ENCODE peak calls at places on chromosomes 12 and 14, in four cellular contexts. One of them, this sample, is unnamed.

GRCh38 chr12:65695077-65695865 is 129.0 kb upstream of the HMGA2 start:
- DNase-seq in tibial nerve: no peak
- DNase-seq in tibial artery: peak
- DNase-seq in WTC11: no peak
- DNase-seq in this sample: no peak

GRCh38 chr14:93135399-93135798 is 19.7 kb upstream of the ITPK1 start:
- DNase-seq in tibial artery: no peak
- DNase-seq in tibial nerve: no peak
- DNase-seq in WTC11: no peak
- DNase-seq in this sample: no peak

GRCh38 chr12:104957388-104958008 is 592 bp downstream of the SLC41A2 start:
- DNase-seq in tibial nerve: no peak
- DNase-seq in WTC11: no peak
- DNase-seq in tibial artery: peak
- DNase-seq in this sample: no peak

GRCh38 chr12:9776795-9777194 is 16.1 kb upstream of the CD69 start:
- DNase-seq in tibial nerve: no peak
- DNase-seq in WTC11: no peak
- DNase-seq in tibial artery: no peak
- DNase-seq in this sample: no peak

GRCh38 chr12:85820117-85820516 is 16.1 kb downstream of the RASSF9 start:
- DNase-seq in tibial nerve: no peak
- DNase-seq in WTC11: no peak
- DNase-seq in tibial artery: no peak
- DNase-seq in this sample: no peak

GRCh38 chr12:108612788-108613282 is 15.0 kb upstream of the TMEM119 start:
- DNase-seq in tibial artery: no peak
- DNase-seq in WTC11: peak
- DNase-seq in tibial nerve: no peak
- DNase-seq in this sample: no peak

GRCh38 chr14:64765740-64766302 is 61.6 kb downstream of the PLEKHG3 start:
- DNase-seq in tibial artery: no peak
- DNase-seq in WTC11: no peak
- DNase-seq in tibial nerve: no peak
- DNase-seq in this sample: no peak

GRCh38 chr14:66139432-66139831 is 346.7 kb upstream of the CCDC196 start:
- DNase-seq in tibial nerve: no peak
- DNase-seq in WTC11: no peak
- DNase-seq in tibial artery: no peak
- DNase-seq in this sample: no peak

GRCh38 chr14:90397401-90398314 is 829 bp downstream of the CALM1 start:
- DNase-seq in tibial nerve: peak
- DNase-seq in tibial artery: peak
- DNase-seq in WTC11: peak
- DNase-seq in this sample: peak

GRCh38 chr14:89067293-89067972 is 243.0 kb downstream of the TTC8 start:
- DNase-seq in WTC11: no peak
- DNase-seq in tibial nerve: no peak
- DNase-seq in tibial artery: no peak
- DNase-seq in this sample: no peak

GRCh38 chr12:88037770-88038169 is 8.6 kb upstream of the C12orf50 start:
- DNase-seq in tibial artery: no peak
- DNase-seq in WTC11: no peak
- DNase-seq in tibial nerve: no peak
- DNase-seq in this sample: no peak

GRCh38 chr14:96060161-96060933 is 21.2 kb downstream of the C14orf132 start:
- DNase-seq in WTC11: no peak
- DNase-seq in tibial artery: peak
- DNase-seq in tibial nerve: no peak
- DNase-seq in this sample: peak

GRCh38 chr12:102484017-102484731 is 3.8 kb upstream of the IGF1 start:
- DNase-seq in tibial artery: peak
- DNase-seq in tibial nerve: peak
- DNase-seq in WTC11: peak
- DNase-seq in this sample: peak

GRCh38 chr12:91629440-91629839 is 446.8 kb upstream of the DCN start:
- DNase-seq in WTC11: no peak
- DNase-seq in tibial artery: no peak
- DNase-seq in tibial nerve: no peak
- DNase-seq in this sample: no peak

GRCh38 chr12:126114420-126114819 is 1049.2 kb downstream of the AACS start:
- DNase-seq in tibial artery: no peak
- DNase-seq in WTC11: no peak
- DNase-seq in tibial nerve: no peak
- DNase-seq in this sample: no peak

GRCh38 chr14:23364604-23365352 is at the start of gene EFS:
- DNase-seq in WTC11: peak
- DNase-seq in tibial artery: peak
- DNase-seq in tibial nerve: no peak
- DNase-seq in this sample: peak

GRCh38 chr12:50505386-50505827 is 622 bp downstream of the DIP2B start:
- DNase-seq in WTC11: peak
- DNase-seq in tibial artery: peak
- DNase-seq in tibial nerve: peak
- DNase-seq in this sample: peak

GRCh38 chr12:109949089-109949488 is 47.1 kb downstream of the GIT2 start:
- DNase-seq in tibial nerve: no peak
- DNase-seq in WTC11: no peak
- DNase-seq in tibial artery: no peak
- DNase-seq in this sample: no peak

GRCh38 chr12:47415054-47415453 is 290.8 kb downstream of the RPAP3 start:
- DNase-seq in tibial artery: no peak
- DNase-seq in WTC11: no peak
- DNase-seq in tibial nerve: no peak
- DNase-seq in this sample: no peak

GRCh38 chr12:89674326-89674942 is 34.2 kb downstream of the ATP2B1 start:
- DNase-seq in tibial nerve: no peak
- DNase-seq in WTC11: no peak
- DNase-seq in tibial artery: no peak
- DNase-seq in this sample: no peak

GRCh38 chr12:4874671-4875070 is 35.0 kb upstream of the KCNA1 start:
- DNase-seq in tibial artery: no peak
- DNase-seq in WTC11: no peak
- DNase-seq in tibial nerve: no peak
- DNase-seq in this sample: no peak

GRCh38 chr12:9388379-9388778 is 180.2 kb upstream of the PZP start:
- DNase-seq in WTC11: no peak
- DNase-seq in tibial nerve: no peak
- DNase-seq in tibial artery: no peak
- DNase-seq in this sample: no peak

GRCh38 chr12:49201595-49202295 is 12.9 kb upstream of the TUBA1A start:
- DNase-seq in WTC11: no peak
- DNase-seq in tibial nerve: no peak
- DNase-seq in tibial artery: no peak
- DNase-seq in this sample: no peak

GRCh38 chr12:96326628-96327227 is 73.5 kb downstream of the CDK17 start:
- DNase-seq in WTC11: no peak
- DNase-seq in tibial artery: no peak
- DNase-seq in tibial nerve: no peak
- DNase-seq in this sample: no peak

GRCh38 chr12:99223554-99223953 is 424.0 kb upstream of the GARIN6 start:
- DNase-seq in tibial artery: no peak
- DNase-seq in WTC11: no peak
- DNase-seq in tibial nerve: no peak
- DNase-seq in this sample: no peak

GRCh38 chr12:119020377-119021360 is 39.3 kb downstream of the SRRM4 start:
- DNase-seq in tibial nerve: no peak
- DNase-seq in tibial artery: no peak
- DNase-seq in WTC11: peak
- DNase-seq in this sample: no peak

GRCh38 chr12:122088181-122088810 is 9.7 kb downstream of the MLXIP start:
- DNase-seq in tibial artery: no peak
- DNase-seq in tibial nerve: no peak
- DNase-seq in WTC11: no peak
- DNase-seq in this sample: no peak
- TF ChIP-seq CTCF in tibial artery: no peak
- TF ChIP-seq CTCF in tibial nerve: no peak
- TF ChIP-seq CTCF in WTC11: no peak
- TF ChIP-seq CTCF in this sample: no peak

GRCh38 chr14:31935406-31935805 is 141.7 kb upstream of the ARHGAP5 start:
- DNase-seq in WTC11: no peak
- DNase-seq in tibial artery: no peak
- DNase-seq in tibial nerve: no peak
- DNase-seq in this sample: no peak

GRCh38 chr14:31933716-31934115 is 143.4 kb upstream of the ARHGAP5 start:
- DNase-seq in tibial nerve: no peak
- DNase-seq in tibial artery: no peak
- DNase-seq in WTC11: no peak
- DNase-seq in this sample: no peak

GRCh38 chr14:31936100-31936499 is 141.0 kb upstream of the ARHGAP5 start:
- DNase-seq in tibial artery: no peak
- DNase-seq in tibial nerve: no peak
- DNase-seq in WTC11: no peak
- DNase-seq in this sample: no peak

GRCh38 chr14:31932675-31933074 is 144.4 kb upstream of the ARHGAP5 start:
- DNase-seq in WTC11: no peak
- DNase-seq in tibial nerve: no peak
- DNase-seq in tibial artery: no peak
- DNase-seq in this sample: no peak

DNA sequence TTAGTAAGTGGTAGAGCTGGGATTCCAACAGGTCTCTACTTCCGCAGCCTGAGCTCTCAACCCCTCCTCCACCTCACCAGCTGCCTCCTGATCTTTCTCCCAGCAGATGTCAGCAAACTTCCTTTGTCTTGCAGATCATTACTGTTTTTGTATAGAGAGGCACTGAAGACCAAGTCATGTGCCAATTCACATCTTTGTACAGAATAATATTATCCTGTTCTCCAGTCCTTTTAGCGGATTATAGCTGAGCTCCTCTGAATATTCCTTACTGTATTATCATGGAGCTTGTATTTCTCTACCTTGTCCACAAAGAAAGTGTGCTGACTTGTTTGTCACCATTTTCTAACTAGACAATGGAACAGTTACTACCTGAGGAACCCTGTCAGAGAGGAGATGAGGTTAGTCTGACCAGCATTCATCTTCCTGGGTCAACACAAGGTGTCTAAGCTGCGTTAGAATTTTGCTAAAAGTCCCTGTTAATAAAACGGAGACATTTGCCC is 142.3 kb upstream of the ARHGAP5 start:
- DNase-seq in WTC11: peak
- DNase-seq in tibial nerve: peak
- DNase-seq in tibial artery: no peak
- DNase-seq in this sample: no peak
- TF ChIP-seq CTCF in WTC11: no peak
- TF ChIP-seq CTCF in tibial nerve: peak
- TF ChIP-seq CTCF in tibial artery: no peak
- TF ChIP-seq CTCF in this sample: no peak

DNA sequence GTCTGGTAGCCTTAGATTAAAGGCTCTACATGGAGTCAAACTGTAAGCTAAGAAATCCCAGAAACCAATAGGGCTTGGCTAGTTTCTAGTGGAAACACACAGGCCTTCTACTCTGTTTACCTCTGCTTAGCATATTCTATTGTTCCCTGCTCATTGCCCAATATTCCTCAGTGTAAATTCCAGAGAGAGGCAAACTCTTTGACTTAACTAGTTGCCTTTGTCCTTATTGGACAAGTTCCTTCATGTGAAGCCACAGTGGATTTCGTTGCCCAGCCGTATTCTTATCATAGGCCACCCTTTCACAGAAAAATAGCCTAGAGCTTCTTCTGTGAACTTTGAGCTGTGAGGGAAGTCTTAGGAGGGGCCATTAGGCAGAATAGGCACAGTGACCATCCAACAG is 186.1 kb downstream of the PLCZ1 start:
- DNase-seq in tibial nerve: no peak
- DNase-seq in tibial artery: no peak
- DNase-seq in WTC11: no peak
- DNase-seq in this sample: no peak
- TF ChIP-seq CTCF in tibial nerve: no peak
- TF ChIP-seq CTCF in tibial artery: no peak
- TF ChIP-seq CTCF in WTC11: no peak
- TF ChIP-seq CTCF in this sample: no peak

DNA sequence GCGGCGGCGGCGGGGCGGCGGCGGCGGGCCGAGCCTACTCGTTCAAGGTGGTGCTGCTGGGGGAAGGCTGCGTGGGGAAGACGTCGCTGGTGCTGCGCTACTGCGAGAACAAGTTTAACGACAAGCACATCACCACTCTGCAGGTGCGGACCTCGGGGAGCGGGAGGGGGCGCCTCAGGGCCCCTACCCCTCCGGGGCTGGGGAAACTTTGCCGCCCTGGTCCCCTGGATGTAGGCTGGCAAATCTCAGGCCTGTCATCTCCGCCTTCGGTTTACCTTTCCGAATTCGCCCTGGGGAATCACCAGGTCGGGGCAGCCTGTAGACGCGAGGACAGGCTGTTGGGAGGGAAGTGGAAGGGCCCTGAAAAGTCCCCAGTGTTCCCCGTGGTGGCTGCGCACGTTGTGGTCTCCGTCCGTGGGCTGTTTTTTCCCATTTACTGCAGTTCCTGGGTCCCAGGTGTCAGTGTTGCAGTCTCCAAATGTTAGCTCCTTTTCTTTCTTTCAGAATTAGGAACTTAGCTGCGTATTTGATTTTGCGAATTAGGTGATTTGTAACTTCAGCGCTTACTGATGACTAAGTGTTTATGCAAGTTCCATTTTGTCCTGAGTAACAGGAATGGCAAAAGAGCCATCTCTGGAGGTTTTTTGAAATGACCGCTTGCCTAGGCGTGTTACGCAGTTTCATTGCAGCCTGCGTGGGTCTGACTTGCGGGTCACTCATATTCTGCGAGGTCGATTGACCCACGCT is 656 bp downstream of the RAB21 start:
- DNase-seq in WTC11: no peak
- DNase-seq in tibial nerve: peak
- DNase-seq in tibial artery: peak
- DNase-seq in this sample: no peak
- TF ChIP-seq CTCF in WTC11: no peak
- TF ChIP-seq CTCF in tibial nerve: no peak
- TF ChIP-seq CTCF in tibial artery: no peak
- TF ChIP-seq CTCF in this sample: no peak

GRCh38 chr12:31510034-31510433 is 80.9 kb downstream of the DENND5B start:
- DNase-seq in tibial nerve: no peak
- DNase-seq in tibial artery: no peak
- DNase-seq in WTC11: no peak
- DNase-seq in this sample: no peak

GRCh38 chr12:31508436-31509150 is 82.3 kb downstream of the DENND5B start:
- DNase-seq in WTC11: no peak
- DNase-seq in tibial nerve: no peak
- DNase-seq in tibial artery: no peak
- DNase-seq in this sample: no peak

GRCh38 chr12:31506907-31507306 is 84.0 kb downstream of the DENND5B start:
- DNase-seq in WTC11: no peak
- DNase-seq in tibial nerve: no peak
- DNase-seq in tibial artery: no peak
- DNase-seq in this sample: no peak

GRCh38 chr12:31504625-31505222 is 86.2 kb downstream of the DENND5B start:
- DNase-seq in tibial nerve: no peak
- DNase-seq in tibial artery: no peak
- DNase-seq in WTC11: no peak
- DNase-seq in this sample: no peak

GRCh38 chr12:31507966-31508365 is 83.0 kb downstream of the DENND5B start:
- DNase-seq in tibial nerve: no peak
- DNase-seq in WTC11: no peak
- DNase-seq in tibial artery: no peak
- DNase-seq in this sample: no peak
- TF ChIP-seq CTCF in tibial nerve: no peak
- TF ChIP-seq CTCF in WTC11: no peak
- TF ChIP-seq CTCF in tibial artery: no peak
- TF ChIP-seq CTCF in this sample: no peak

This sample was measured in mesothelial cell of epicardium.